ENCODE peak calls at places on chromosomes 2 and 18, in six cellular contexts. H is NCI-H2029 treated with DMSO at 0.1 percent for 48 hours, T is adrenal gland, U is T-cell, E is breast epithelium, F is retina. W is an unnamed sample.

GRCh38 chr2:100893753-100894530 is 74.0 kb downstream of the NPAS2 start:
- DNase-seq in H (no peak), T (peak), U (no peak), E (no peak), F (no peak), W (no peak)

GRCh38 chr2:224401641-224402342 is at the start of gene FAM124B:
- DNase-seq in H (no peak), T (peak), U (peak), E (no peak), F (peak), W (peak)

GRCh38 chr2:128485761-128486639 is 167.3 kb upstream of the HS6ST1 start:
- DNase-seq in H (no peak), T (no peak), U (no peak), E (no peak), F (no peak), W (no peak)

GRCh38 chr2:10935953-10936942 is 24.5 kb downstream of the KCNF1 start:
- DNase-seq in H (no peak), T (peak), U (no peak), E (no peak), F (no peak), W (no peak)

GRCh38 chr18:36187138-36187825 is at the start of gene MOCOS:
- DNase-seq in H (peak), T (peak), U (peak), E (peak), F (peak), W (no peak)

GRCh38 chr2:143759455-143759854 is 630.2 kb downstream of the ARHGAP15 start:
- DNase-seq in H (no peak), T (no peak), U (no peak), E (no peak), F (no peak), W (no peak)

GRCh38 chr2:74507926-74508520 is 528 bp upstream of the PCGF1 start:
- DNase-seq in H (no peak), T (no peak), U (no peak), E (no peak), F (no peak), W (peak)

GRCh38 chr2:1751768-1752725 is 7.7 kb upstream of the PXDN start:
- DNase-seq in H (no peak), T (no peak), U (no peak), E (no peak), F (no peak), W (no peak)

GRCh38 chr2:218927411-218927810 is 32.1 kb upstream of the CDK5R2 start:
- DNase-seq in H (no peak), T (no peak), U (no peak), E (no peak), F (no peak), W (no peak)

GRCh38 chr18:80044072-80044471 is 9.8 kb downstream of the RBFA start:
- DNase-seq in H (no peak), T (no peak), U (no peak), E (no peak), F (no peak), W (no peak)

GRCh38 chr18:48786621-48787522 is 163.9 kb downstream of the SMAD7 start:
- DNase-seq in H (no peak), T (no peak), U (no peak), E (peak), F (no peak), W (no peak)